ENCODE peak calls at places on chromosomes 5 and 9, in seven cellular contexts. One of them, this sample, is unnamed.

GRCh38 chr9:120866651-120867050 is 10.3 kb downstream of the PHF19 start:
- DNase-seq in GM23338: no peak
- DNase-seq in astrocyte of the spinal cord: no peak
- DNase-seq in adrenal gland: no peak
- DNase-seq in brain microvascular endothelial cell: no peak
- DNase-seq in CD8-positive, alpha-beta T cell: no peak
- DNase-seq in RWPE2: no peak
- DNase-seq in this sample: no peak

GRCh38 chr9:133532937-133533668 is 1.4 kb upstream of the ADAMTSL2 start:
- DNase-seq in GM23338: peak; percentile 87
- DNase-seq in astrocyte of the spinal cord: peak; percentile 17
- DNase-seq in adrenal gland: peak; percentile 73
- DNase-seq in brain microvascular endothelial cell: peak; percentile 40
- DNase-seq in CD8-positive, alpha-beta T cell: peak; percentile 67
- DNase-seq in RWPE2: no peak
- DNase-seq in this sample: no peak

GRCh38 chr5:176466245-176466871 is 18.2 kb downstream of the FAF2 start:
- DNase-seq in GM23338: no peak
- DNase-seq in astrocyte of the spinal cord: peak; percentile 33
- DNase-seq in adrenal gland: no peak
- DNase-seq in brain microvascular endothelial cell: peak; percentile 47
- DNase-seq in CD8-positive, alpha-beta T cell: no peak
- DNase-seq in RWPE2: no peak
- DNase-seq in this sample: peak; percentile 26

GRCh38 chr5:169695919-169696490 is 58.9 kb downstream of the DOCK2 start:
- DNase-seq in GM23338: no peak
- DNase-seq in astrocyte of the spinal cord: peak; percentile 99
- DNase-seq in adrenal gland: no peak
- DNase-seq in brain microvascular endothelial cell: peak; percentile 98
- DNase-seq in CD8-positive, alpha-beta T cell: no peak
- DNase-seq in RWPE2: peak; percentile 92
- DNase-seq in this sample: peak; percentile 85

GRCh38 chr5:33936004-33936380 is 194 bp upstream of the RXFP3 start:
- DNase-seq in GM23338: peak; percentile 89
- DNase-seq in astrocyte of the spinal cord: peak; percentile 71
- DNase-seq in adrenal gland: peak; percentile 82
- DNase-seq in brain microvascular endothelial cell: peak; percentile 46
- DNase-seq in CD8-positive, alpha-beta T cell: peak; percentile 16
- DNase-seq in RWPE2: peak; percentile 72
- DNase-seq in this sample: peak; percentile 15

GRCh38 chr9:27529316-27530278 is at the start of gene MOB3B:
- DNase-seq in GM23338: peak; percentile 78
- DNase-seq in astrocyte of the spinal cord: peak; percentile 69
- DNase-seq in adrenal gland: peak; percentile 86
- DNase-seq in brain microvascular endothelial cell: peak; percentile 48
- DNase-seq in CD8-positive, alpha-beta T cell: peak; percentile 83
- DNase-seq in RWPE2: peak; percentile 76
- DNase-seq in this sample: no peak

GRCh38 chr9:101115062-101115461 is 86.5 kb downstream of the PLPPR1 start:
- DNase-seq in GM23338: peak; percentile 60
- DNase-seq in astrocyte of the spinal cord: no peak
- DNase-seq in adrenal gland: no peak
- DNase-seq in brain microvascular endothelial cell: no peak
- DNase-seq in CD8-positive, alpha-beta T cell: no peak
- DNase-seq in RWPE2: no peak
- DNase-seq in this sample: no peak

GRCh38 chr5:72108200-72109050 is 1.1 kb downstream of the MAP1B start:
- DNase-seq in GM23338: peak; percentile 94
- DNase-seq in astrocyte of the spinal cord: peak; percentile 77
- DNase-seq in adrenal gland: peak; percentile 60
- DNase-seq in brain microvascular endothelial cell: peak; percentile 70
- DNase-seq in CD8-positive, alpha-beta T cell: no peak
- DNase-seq in RWPE2: peak; percentile 77
- DNase-seq in this sample: no peak

GRCh38 chr5:143860211-143860610 is 48.2 kb downstream of the HMHB1 start:
- DNase-seq in GM23338: no peak
- DNase-seq in astrocyte of the spinal cord: no peak
- DNase-seq in adrenal gland: no peak
- DNase-seq in brain microvascular endothelial cell: no peak
- DNase-seq in CD8-positive, alpha-beta T cell: no peak
- DNase-seq in RWPE2: no peak
- DNase-seq in this sample: no peak
- TF ChIP-seq CTCF in GM23338: peak; percentile 27
- TF ChIP-seq CTCF in astrocyte of the spinal cord: no peak
- TF ChIP-seq CTCF in adrenal gland: no peak
- TF ChIP-seq CTCF in brain microvascular endothelial cell: no peak
- TF ChIP-seq CTCF in CD8-positive, alpha-beta T cell: no peak
- TF ChIP-seq CTCF in RWPE2: no peak
- TF ChIP-seq CTCF in this sample: peak; percentile 41

GRCh38 chr9:126488881-126489404 is 124.8 kb upstream of the LMX1B start:
- DNase-seq in GM23338: no peak
- DNase-seq in astrocyte of the spinal cord: no peak
- DNase-seq in adrenal gland: no peak
- DNase-seq in brain microvascular endothelial cell: no peak
- DNase-seq in CD8-positive, alpha-beta T cell: no peak
- DNase-seq in RWPE2: no peak
- DNase-seq in this sample: no peak
- H3K4me3 ChIP-seq in GM23338: no peak overlapping the region
- H3K4me3 ChIP-seq in astrocyte of the spinal cord: no peak overlapping the region
- H3K4me3 ChIP-seq in adrenal gland: no peak overlapping the region
- H3K4me3 ChIP-seq in brain microvascular endothelial cell: no peak overlapping the region
- H3K4me3 ChIP-seq in CD8-positive, alpha-beta T cell: no peak overlapping the region
- H3K4me3 ChIP-seq in RWPE2: no peak overlapping the region
- H3K4me3 ChIP-seq in this sample: no peak overlapping the region

GRCh38 chr5:146041180-146041789 is 64.1 kb downstream of the PLAC8L1 start:
- DNase-seq in GM23338: peak; percentile 66
- DNase-seq in astrocyte of the spinal cord: no peak
- DNase-seq in adrenal gland: no peak
- DNase-seq in brain microvascular endothelial cell: no peak
- DNase-seq in CD8-positive, alpha-beta T cell: no peak
- DNase-seq in RWPE2: no peak
- DNase-seq in this sample: no peak
- TF ChIP-seq CTCF in GM23338: peak; percentile 47
- TF ChIP-seq CTCF in astrocyte of the spinal cord: peak; percentile 41
- TF ChIP-seq CTCF in adrenal gland: peak; percentile 18
- TF ChIP-seq CTCF in brain microvascular endothelial cell: peak; percentile 47
- TF ChIP-seq CTCF in CD8-positive, alpha-beta T cell: no peak
- TF ChIP-seq CTCF in RWPE2: peak; percentile 67
- TF ChIP-seq CTCF in this sample: peak; percentile 47

GRCh38 chr5:107636555-107636954 is 34.2 kb downstream of the EFNA5 start:
- DNase-seq in GM23338: no peak
- DNase-seq in astrocyte of the spinal cord: no peak
- DNase-seq in adrenal gland: no peak
- DNase-seq in brain microvascular endothelial cell: no peak
- DNase-seq in CD8-positive, alpha-beta T cell: no peak
- DNase-seq in RWPE2: no peak
- DNase-seq in this sample: no peak

GRCh38 chr5:107630184-107630583 is 40.6 kb downstream of the EFNA5 start:
- DNase-seq in GM23338: no peak
- DNase-seq in astrocyte of the spinal cord: no peak
- DNase-seq in adrenal gland: no peak
- DNase-seq in brain microvascular endothelial cell: no peak
- DNase-seq in CD8-positive, alpha-beta T cell: no peak
- DNase-seq in RWPE2: no peak
- DNase-seq in this sample: no peak

GRCh38 chr5:107631805-107632362 is 38.9 kb downstream of the EFNA5 start:
- DNase-seq in GM23338: no peak
- DNase-seq in astrocyte of the spinal cord: no peak
- DNase-seq in adrenal gland: no peak
- DNase-seq in brain microvascular endothelial cell: no peak
- DNase-seq in CD8-positive, alpha-beta T cell: no peak
- DNase-seq in RWPE2: no peak
- DNase-seq in this sample: no peak

GRCh38 chr5:107635276-107635675 is 35.5 kb downstream of the EFNA5 start:
- DNase-seq in GM23338: no peak
- DNase-seq in astrocyte of the spinal cord: peak; percentile 14
- DNase-seq in adrenal gland: no peak
- DNase-seq in brain microvascular endothelial cell: no peak
- DNase-seq in CD8-positive, alpha-beta T cell: no peak
- DNase-seq in RWPE2: no peak
- DNase-seq in this sample: no peak

DNA sequence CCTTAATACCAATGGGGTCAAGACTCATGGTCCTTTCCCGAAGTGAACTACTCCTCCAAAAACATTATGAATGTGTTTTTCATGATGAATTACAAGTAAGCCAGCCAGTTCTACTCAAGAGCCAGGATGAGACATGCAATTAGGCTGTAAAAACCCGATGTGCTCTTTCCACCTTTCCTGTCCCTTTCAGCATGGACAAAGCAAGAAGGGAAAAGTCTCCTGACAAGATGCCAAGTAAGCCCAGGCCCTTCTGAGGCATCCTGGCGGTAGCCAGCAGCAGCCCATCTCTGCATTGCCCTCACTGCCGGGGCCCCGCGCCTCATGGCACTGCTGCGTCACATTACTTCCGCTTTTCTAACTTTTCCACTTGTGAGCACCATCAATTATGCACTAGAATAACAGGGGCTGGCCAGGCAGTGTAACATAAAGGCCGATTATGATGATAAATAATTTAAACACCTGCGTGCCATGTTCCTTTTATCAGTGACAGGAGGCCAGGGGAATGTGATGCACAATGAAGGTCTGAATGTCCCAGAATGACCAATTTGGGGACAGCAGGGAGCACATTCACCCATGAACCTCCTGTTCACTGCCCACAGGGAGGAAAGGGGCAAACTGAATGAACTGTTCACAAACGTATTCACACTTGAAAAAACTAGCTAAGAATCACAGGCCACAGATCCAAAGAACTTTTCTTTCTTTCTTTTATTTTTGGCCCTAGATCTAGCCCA is 37.4 kb downstream of the EFNA5 start:
- DNase-seq in GM23338: no peak
- DNase-seq in astrocyte of the spinal cord: peak; percentile 45
- DNase-seq in adrenal gland: no peak
- DNase-seq in brain microvascular endothelial cell: peak; percentile 38
- DNase-seq in CD8-positive, alpha-beta T cell: no peak
- DNase-seq in RWPE2: no peak
- DNase-seq in this sample: no peak
- H3K4me3 ChIP-seq in GM23338: no peak overlapping the region
- H3K4me3 ChIP-seq in astrocyte of the spinal cord: no peak overlapping the region
- H3K4me3 ChIP-seq in adrenal gland: no peak overlapping the region
- H3K4me3 ChIP-seq in brain microvascular endothelial cell: no peak overlapping the region
- H3K4me3 ChIP-seq in CD8-positive, alpha-beta T cell: no peak overlapping the region
- H3K4me3 ChIP-seq in RWPE2: no peak overlapping the region
- H3K4me3 ChIP-seq in this sample: no peak overlapping the region

DNA sequence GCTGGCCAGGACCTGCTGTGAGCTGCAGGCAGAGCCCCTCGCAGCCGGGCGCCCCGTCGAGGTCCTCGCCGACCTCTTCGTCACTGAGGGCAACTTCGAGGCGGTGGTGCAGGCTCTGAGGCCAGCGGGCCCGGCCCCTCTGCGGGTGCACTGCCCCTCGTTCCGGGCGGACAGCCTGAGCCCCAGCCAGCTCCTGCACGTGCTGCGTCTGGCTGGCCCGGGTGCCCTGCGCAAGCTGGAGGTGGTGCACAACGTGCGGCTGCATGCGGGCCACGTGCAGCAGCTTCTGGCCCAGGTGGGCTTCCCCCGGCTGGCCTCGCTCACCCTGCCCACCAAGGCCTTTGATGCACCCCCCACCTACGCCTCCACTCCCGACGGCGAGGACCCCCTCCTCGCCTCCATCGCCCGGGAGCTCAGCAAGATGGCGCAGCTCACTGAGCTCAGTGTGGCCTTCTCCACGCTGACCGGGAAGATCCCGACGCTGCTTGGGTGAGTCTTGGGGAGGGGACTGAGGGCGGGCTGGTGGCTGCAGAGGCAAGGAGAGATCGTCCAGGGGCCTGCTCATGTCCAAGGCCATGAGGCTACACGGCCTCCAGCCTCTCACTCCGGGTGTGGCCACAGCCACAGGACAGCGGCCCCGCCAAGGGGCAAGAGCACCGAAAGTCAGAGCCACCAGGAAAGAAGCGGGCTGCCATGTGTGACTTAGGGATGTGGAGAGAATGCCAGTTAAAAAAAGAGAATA is 825 bp downstream of the LRRC14B start:
- DNase-seq in GM23338: no peak
- DNase-seq in astrocyte of the spinal cord: no peak
- DNase-seq in adrenal gland: no peak
- DNase-seq in brain microvascular endothelial cell: no peak
- DNase-seq in CD8-positive, alpha-beta T cell: no peak
- DNase-seq in RWPE2: peak; percentile 68
- DNase-seq in this sample: no peak
- TF ChIP-seq CTCF in GM23338: no peak
- TF ChIP-seq CTCF in astrocyte of the spinal cord: no peak
- TF ChIP-seq CTCF in adrenal gland: no peak
- TF ChIP-seq CTCF in brain microvascular endothelial cell: no peak
- TF ChIP-seq CTCF in CD8-positive, alpha-beta T cell: no peak
- TF ChIP-seq CTCF in RWPE2: no peak
- TF ChIP-seq CTCF in this sample: no peak

GRCh38 chr5:143641549-143641955 is 170.4 kb upstream of the HMHB1 start:
- DNase-seq in GM23338: no peak
- DNase-seq in astrocyte of the spinal cord: peak; percentile 63
- DNase-seq in adrenal gland: no peak
- DNase-seq in brain microvascular endothelial cell: peak; percentile 53
- DNase-seq in CD8-positive, alpha-beta T cell: no peak
- DNase-seq in RWPE2: no peak
- DNase-seq in this sample: no peak
- H3K4me3 ChIP-seq in GM23338: no peak overlapping the region
- H3K4me3 ChIP-seq in astrocyte of the spinal cord: no peak overlapping the region
- H3K4me3 ChIP-seq in adrenal gland: no peak overlapping the region
- H3K4me3 ChIP-seq in brain microvascular endothelial cell: no peak overlapping the region
- H3K4me3 ChIP-seq in CD8-positive, alpha-beta T cell: no peak overlapping the region
- H3K4me3 ChIP-seq in RWPE2: no peak overlapping the region
- H3K4me3 ChIP-seq in this sample: no peak overlapping the region